ENCODE peak calls at places on chromosomes 7 and 10, in ten cellular contexts. L is transverse colon; Q is naive thymus-derived CD4-positive, alpha-beta T cell; D is A549; Y is neuronal stem cell; E is heart right ventricle; O is fibroblast of lung; Z is mesenchymal stem cell; U is lower lobe of right lung; S is lung. J is an unnamed sample.
A peak's percentile ranks its signal among the peaks of the same experiment; 100 is the strongest.

GRCh38 chr10:33716461-33717267 is 382.2 kb upstream of the NRP1 start:
- DNase-seq in L (no peak), Q (no peak), D (no peak), Y (no peak), E (no peak), O (no peak), Z (no peak), U (no peak), S (no peak), J (no peak)

GRCh38 chr7:8436965-8437364 is 3.6 kb downstream of the NXPH1 start:
- DNase-seq in L (peak; percentile 57), Q (no peak), D (peak; percentile 40), Y (peak; percentile 66), E (no peak), O (peak; percentile 2), Z (no peak), U (no peak), S (no peak), J (peak; percentile 24)

GRCh38 chr10:133079836-133080682 is 7.7 kb upstream of the ADGRA1 start:
- DNase-seq in L (no peak), Q (no peak), D (no peak), Y (peak; percentile 49), E (no peak), O (no peak), Z (no peak), U (no peak), S (no peak), J (no peak)

GRCh38 chr10:69045441-69046300 is 42.2 kb upstream of the SRGN start:
- DNase-seq in L (no peak), Q (peak; percentile 32), D (no peak), Y (no peak), E (no peak), O (peak; percentile 67), Z (peak; percentile 79), U (peak; percentile 48), S (no peak), J (peak; percentile 54)

GRCh38 chr7:2477447-2478386 is 1.5 kb upstream of the GRIFIN start:
- DNase-seq in L (peak; percentile 74), Q (peak; percentile 37), D (peak; percentile 93), Y (no peak), E (peak; percentile 77), O (peak; percentile 46), Z (peak; percentile 59), U (peak; percentile 81), S (peak; percentile 49), J (peak; percentile 59)

GRCh38 chr7:150983893-150984368 is 5.8 kb upstream of the KCNH2 start:
- DNase-seq in L (no peak), Q (no peak), D (no peak), Y (peak; percentile 82), E (no peak), O (no peak), Z (peak; percentile 47), U (no peak), S (no peak), J (peak; percentile 47)

GRCh38 chr7:28733035-28733434 is 225.1 kb downstream of the TRIL start:
- DNase-seq in L (no peak), Q (no peak), D (no peak), Y (no peak), E (no peak), O (no peak), Z (no peak), U (no peak), S (no peak), J (no peak)

GRCh38 chr7:17403996-17404395 is 105.5 kb downstream of the AHR start:
- DNase-seq in L (no peak), Q (no peak), D (no peak), Y (no peak), E (no peak), O (no peak), Z (peak; percentile 8), U (no peak), S (no peak), J (no peak)

GRCh38 chr10:95333997-95334792 is 43.4 kb upstream of the PDLIM1 start:
- DNase-seq in L (peak; percentile 57), Q (no peak), D (peak; percentile 35), Y (no peak), E (peak; percentile 71), O (peak; percentile 91), Z (peak; percentile 96), U (peak; percentile 59), S (peak; percentile 52), J (no peak)

GRCh38 chr10:95331596-95332130 is 40.9 kb upstream of the PDLIM1 start:
- DNase-seq in L (no peak), Q (no peak), D (no peak), Y (no peak), E (no peak), O (no peak), Z (no peak), U (no peak), S (no peak), J (no peak)

GRCh38 chr10:95334793-95335120 is 44.0 kb upstream of the PDLIM1 start:
- DNase-seq in L (no peak), Q (no peak), D (no peak), Y (no peak), E (no peak), O (no peak), Z (no peak), U (no peak), S (no peak), J (no peak)

GRCh38 chr10:95330966-95331453 is 40.2 kb upstream of the PDLIM1 start:
- DNase-seq in L (no peak), Q (no peak), D (no peak), Y (no peak), E (no peak), O (no peak), Z (no peak), U (no peak), S (no peak), J (no peak)

DNA sequence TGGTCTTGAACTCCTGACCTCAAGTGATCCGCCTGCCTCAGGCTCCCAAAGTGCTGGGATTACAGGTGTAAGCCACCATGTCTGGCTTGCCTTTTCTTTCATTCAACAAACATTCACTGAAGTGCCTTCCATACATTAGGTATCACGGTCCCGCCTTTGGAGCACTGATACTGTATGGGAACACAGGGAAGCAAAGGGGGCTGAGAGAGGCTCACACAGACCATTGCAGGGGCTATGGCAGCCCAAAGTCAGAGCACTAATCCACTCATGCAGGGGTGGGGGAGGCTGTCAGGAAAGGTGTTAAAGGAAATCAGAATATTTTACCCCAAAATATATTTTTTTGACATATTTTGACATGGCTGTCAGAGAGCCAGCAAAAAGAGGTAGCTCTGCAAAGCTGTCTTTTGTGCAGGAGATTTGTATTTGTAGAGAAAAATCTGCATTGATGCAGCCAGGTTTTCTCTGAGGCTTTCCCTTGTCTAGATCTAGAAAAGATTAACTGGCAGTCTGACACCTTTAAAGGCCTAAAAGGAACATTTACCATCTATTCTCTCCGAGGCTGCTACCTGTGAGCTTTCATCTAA is 42.0 kb upstream of the PDLIM1 start:
- DNase-seq in L (no peak), Q (no peak), D (no peak), Y (no peak), E (no peak), O (no peak), Z (no peak), U (no peak), S (no peak), J (no peak)
- H3K27ac ChIP-seq in L (peak overlapping the region; percentile 79), Q (no peak overlapping the region), D (no peak overlapping the region), Y (no peak overlapping the region), E (peak overlapping the region; percentile 95), O (no peak overlapping the region), Z (no peak overlapping the region), U (no peak overlapping the region), S (no peak overlapping the region), J (no peak overlapping the region)

DNA sequence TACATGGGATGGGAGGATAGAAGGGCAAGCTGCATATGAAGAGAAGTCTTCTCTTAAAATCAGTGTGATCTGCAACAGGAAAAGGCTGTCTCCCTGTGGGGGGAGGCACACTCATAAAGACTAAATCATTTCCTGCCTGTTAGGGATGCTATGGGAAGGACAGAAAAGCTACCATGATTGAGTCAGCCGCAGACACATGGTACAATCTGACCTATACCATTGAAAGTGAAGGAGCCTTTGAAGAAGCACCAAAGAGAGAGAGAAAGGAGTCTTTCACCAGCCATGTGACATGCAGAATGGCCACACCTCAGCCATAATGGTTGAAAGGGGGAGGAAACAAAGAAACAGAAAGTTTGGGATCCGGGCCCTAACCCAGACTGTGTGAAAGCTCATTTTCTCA is 29.1 kb downstream of the NUDCD3 start:
- DNase-seq in L (no peak), Q (peak; percentile 25), D (no peak), Y (no peak), E (no peak), O (peak; percentile 20), Z (peak; percentile 60), U (no peak), S (no peak), J (peak; percentile 25)
- H3K4me3 ChIP-seq in L (no peak overlapping the region), Q (peak overlapping the region; percentile 28), D (no peak overlapping the region), Y (no peak overlapping the region), E (no peak overlapping the region), O (no peak overlapping the region), Z (peak overlapping the region; percentile 10), U (no peak overlapping the region), S (no peak overlapping the region), J (no peak overlapping the region)

DNA sequence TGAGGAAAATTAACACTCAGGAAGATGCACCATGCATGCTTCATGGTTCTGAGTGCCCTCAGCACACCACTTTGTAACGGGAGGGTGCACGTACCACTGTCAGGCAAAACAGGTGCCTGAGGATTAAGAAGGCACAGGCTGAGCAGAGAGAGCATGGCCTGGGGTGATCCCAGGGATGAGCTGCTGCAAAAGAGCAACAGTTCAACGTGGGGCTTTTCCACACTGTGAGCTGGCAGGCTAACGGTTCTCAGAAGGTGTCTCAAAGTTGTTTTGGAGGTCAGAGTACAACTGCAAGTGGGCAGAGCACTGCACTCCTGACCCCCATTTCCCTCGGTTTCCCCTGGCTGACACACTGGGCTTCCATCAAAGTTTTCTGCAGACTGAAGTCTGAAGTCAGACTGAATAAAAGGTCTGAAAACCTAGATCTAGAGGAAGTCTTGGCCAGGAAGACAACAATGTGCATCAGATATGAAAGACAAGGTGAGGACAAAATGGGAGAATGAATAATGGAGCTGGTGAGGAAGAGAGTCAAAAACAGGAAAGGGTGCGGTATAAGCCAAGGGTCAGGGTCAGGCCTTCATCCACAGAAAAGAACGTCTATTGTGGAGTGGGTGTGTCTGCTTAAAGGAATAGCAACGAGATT is 20.5 kb downstream of the ZNF438 start:
- DNase-seq in L (no peak), Q (no peak), D (no peak), Y (no peak), E (no peak), O (no peak), Z (no peak), U (no peak), S (no peak), J (no peak)
- H3K27ac ChIP-seq in L (peak overlapping the region; percentile 15), Q (no peak overlapping the region), D (no peak overlapping the region), Y (no peak overlapping the region), E (peak overlapping the region; percentile 57), O (no peak overlapping the region), Z (no peak overlapping the region), U (peak overlapping the region; percentile 40), S (peak overlapping the region; percentile 7), J (no peak overlapping the region)

DNA sequence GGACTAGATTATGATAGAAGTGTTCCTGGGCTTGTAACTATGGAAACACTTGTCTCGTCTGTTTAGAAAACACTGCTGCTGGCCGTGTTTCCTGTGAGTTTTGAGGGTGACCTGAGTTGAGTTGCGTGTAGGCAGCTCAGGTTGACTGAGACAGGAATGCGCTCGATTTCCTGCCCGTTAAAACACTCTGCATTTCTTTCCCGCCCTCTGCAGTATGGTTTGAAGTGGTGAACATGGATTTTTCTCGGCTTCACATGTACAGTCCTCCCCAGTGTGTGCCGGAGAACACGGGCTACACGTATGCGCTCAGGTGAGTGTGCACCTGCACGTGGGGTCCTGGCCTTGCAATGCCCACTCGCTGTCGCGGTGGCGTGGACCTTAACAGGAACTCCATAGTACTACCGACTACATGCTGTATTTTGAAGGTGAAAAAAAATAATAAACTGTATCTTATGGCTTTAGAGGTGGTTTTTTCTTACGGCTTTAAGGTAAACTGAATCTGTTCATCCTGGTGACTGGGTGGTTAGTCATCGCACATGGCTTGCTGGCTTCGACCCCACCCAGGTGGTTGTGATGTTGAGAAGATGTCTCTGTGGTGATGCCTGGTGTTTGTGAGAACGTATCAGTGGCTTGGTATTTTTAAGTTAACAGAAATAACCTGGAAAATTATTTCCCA is at the start of gene SUN1:
- DNase-seq in L (no peak), Q (peak; percentile 72), D (peak; percentile 79), Y (no peak), E (no peak), O (peak; percentile 63), Z (peak; percentile 93), U (no peak), S (no peak), J (peak; percentile 86)
- H3K4me3 ChIP-seq in L (no peak within 1 kb of the TSS), Q (peak within 1 kb of the TSS; percentile 24), D (no peak within 1 kb of the TSS), Y (no peak within 1 kb of the TSS), E (peak within 1 kb of the TSS; percentile 0), O (peak within 1 kb of the TSS; percentile 8), Z (peak within 1 kb of the TSS; percentile 61), U (peak within 1 kb of the TSS; percentile 7), S (no peak within 1 kb of the TSS), J (peak within 1 kb of the TSS; percentile 30)

J was measured in CD4-positive, alpha-beta memory T cell.